ENCODE peak calls at places on chromosomes 3 and 15, in five cellular contexts. Y, V, X, G and Q are unnamed samples.

GRCh38 chr15:93830221-93830765 is 401.1 kb upstream of the MCTP2 start:
- DNase-seq in Y (no peak), V (no peak), X (no peak), G (no peak), Q (no peak)

GRCh38 chr3:119679874-119680273 is 2.7 kb upstream of the COX17 start:
- DNase-seq in Y (no peak), V (peak; percentile 11), X (no peak), G (no peak), Q (no peak)

GRCh38 chr3:128078875-128079274 is 26.6 kb downstream of the SEC61A1 start:
- DNase-seq in Y (no peak), V (no peak), X (no peak), G (no peak), Q (no peak)

GRCh38 chr3:131995936-131996335 is 38.9 kb downstream of the CPNE4 start:
- DNase-seq in Y (no peak), V (no peak), X (no peak), G (no peak), Q (no peak)

GRCh38 chr3:10290476-10291138 is 2.1 kb downstream of the GHRL start:
- DNase-seq in Y (no peak), V (no peak), X (no peak), G (no peak), Q (no peak)

GRCh38 chr3:72177075-72178050 is 392.4 kb upstream of the PROK2 start:
- DNase-seq in Y (no peak), V (peak; percentile 34), X (no peak), G (no peak), Q (no peak)

GRCh38 chr3:158465074-158465473 is 105.9 kb upstream of the MLF1 start:
- DNase-seq in Y (no peak), V (no peak), X (no peak), G (no peak), Q (no peak)

GRCh38 chr3:194075802-194076460 is 60.0 kb upstream of the HES1 start:
- DNase-seq in Y (no peak), V (no peak), X (peak; percentile 78), G (no peak), Q (no peak)

GRCh38 chr15:57969355-57969754 is 96.2 kb downstream of the ALDH1A2 start:
- DNase-seq in Y (peak; percentile 12), V (no peak), X (peak; percentile 27), G (no peak), Q (no peak)

GRCh38 chr3:89372456-89372855 is 265.0 kb downstream of the EPHA3 start:
- DNase-seq in Y (no peak), V (no peak), X (no peak), G (no peak), Q (no peak)

GRCh38 chr3:134186391-134186790 is 64.3 kb downstream of the RYK start:
- DNase-seq in Y (no peak), V (no peak), X (no peak), G (no peak), Q (no peak)

GRCh38 chr15:57516327-57517026 is 75.2 kb upstream of the MYZAP start:
- DNase-seq in Y (no peak), V (no peak), X (no peak), G (no peak), Q (no peak)

GRCh38 chr3:188720215-188720614 is 451.6 kb upstream of the TPRG1 start:
- DNase-seq in Y (no peak), V (no peak), X (no peak), G (no peak), Q (no peak)

GRCh38 chr3:153210116-153210515 is 48.1 kb downstream of the RAP2B start:
- DNase-seq in Y (peak; percentile 57), V (peak; percentile 45), X (no peak), G (peak; percentile 3), Q (no peak)

GRCh38 chr3:123405021-123405420 is 43.9 kb downstream of the ADCY5 start:
- DNase-seq in Y (no peak), V (no peak), X (no peak), G (no peak), Q (no peak)

GRCh38 chr3:149247929-149248691 is 26.5 kb upstream of the CP start:
- DNase-seq in Y (peak; percentile 49), V (no peak), X (no peak), G (no peak), Q (no peak)

GRCh38 chr15:32663671-32664070 is 22.2 kb downstream of the SCG5 start:
- DNase-seq in Y (no peak), V (no peak), X (no peak), G (no peak), Q (no peak)

GRCh38 chr15:34855893-34856292 is 60.5 kb upstream of the ACTC1 start:
- DNase-seq in Y (no peak), V (no peak), X (no peak), G (no peak), Q (no peak)

GRCh38 chr3:8841472-8841871 is 72.1 kb upstream of the OXTR start:
- DNase-seq in Y (no peak), V (no peak), X (no peak), G (no peak), Q (no peak)

GRCh38 chr3:113753376-113753985 is 6.6 kb downstream of the ATP6V1A start:
- DNase-seq in Y (peak; percentile 77), V (no peak), X (no peak), G (no peak), Q (no peak)

GRCh38 chr3:157056035-157056434 is 103.9 kb downstream of the CCNL1 start:
- DNase-seq in Y (no peak), V (no peak), X (no peak), G (no peak), Q (no peak)

GRCh38 chr3:117692416-117692995 is 982.9 kb downstream of the TUSC7 start:
- DNase-seq in Y (peak; percentile 21), V (no peak), X (no peak), G (no peak), Q (no peak)

GRCh38 chr3:127848131-127849129 is 26.1 kb upstream of the MGLL start:
- DNase-seq in Y (peak; percentile 17), V (no peak), X (no peak), G (no peak), Q (no peak)

GRCh38 chr3:32175607-32176197 is 62.8 kb upstream of the CMTM8 start:
- DNase-seq in Y (peak; percentile 95), V (peak; percentile 59), X (peak; percentile 75), G (peak; percentile 74), Q (peak; percentile 25)

GRCh38 chr3:142209655-142210054 is 15.7 kb downstream of the GK5 start:
- DNase-seq in Y (no peak), V (no peak), X (no peak), G (no peak), Q (no peak)

GRCh38 chr3:143119009-143119914 is at the start of gene CHST2:
- DNase-seq in Y (peak; percentile 88), V (peak; percentile 19), X (peak; percentile 64), G (no peak), Q (no peak)

GRCh38 chr3:194801378-194802124 is 115.9 kb downstream of the FAM43A start:
- DNase-seq in Y (no peak), V (no peak), X (no peak), G (no peak), Q (no peak)

DNA sequence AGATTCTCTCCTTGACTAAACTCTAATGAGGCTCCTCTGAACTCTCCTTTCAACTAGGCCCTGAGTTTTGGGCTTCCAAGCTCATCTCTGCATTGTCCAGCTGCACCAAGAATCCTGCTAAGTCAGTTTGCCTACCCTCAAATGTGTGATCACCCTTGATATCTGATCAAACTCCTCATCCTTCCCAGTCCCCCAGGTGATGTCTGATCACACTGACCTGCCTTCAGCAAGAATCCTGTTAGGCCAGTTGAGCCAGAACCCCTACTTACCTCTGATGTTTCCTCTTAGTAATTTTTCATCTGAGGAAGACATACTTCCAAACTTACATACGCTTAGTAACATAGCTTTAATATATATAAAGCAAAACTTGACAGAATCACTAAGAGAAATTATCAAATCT is 28.8 kb downstream of the SUMF1 start:
- DNase-seq in Y (no peak), V (no peak), X (no peak), G (no peak), Q (no peak)
- TF ChIP-seq REST in Y (no peak), V (no peak), X (no peak), G (no peak), Q (no peak)

DNA sequence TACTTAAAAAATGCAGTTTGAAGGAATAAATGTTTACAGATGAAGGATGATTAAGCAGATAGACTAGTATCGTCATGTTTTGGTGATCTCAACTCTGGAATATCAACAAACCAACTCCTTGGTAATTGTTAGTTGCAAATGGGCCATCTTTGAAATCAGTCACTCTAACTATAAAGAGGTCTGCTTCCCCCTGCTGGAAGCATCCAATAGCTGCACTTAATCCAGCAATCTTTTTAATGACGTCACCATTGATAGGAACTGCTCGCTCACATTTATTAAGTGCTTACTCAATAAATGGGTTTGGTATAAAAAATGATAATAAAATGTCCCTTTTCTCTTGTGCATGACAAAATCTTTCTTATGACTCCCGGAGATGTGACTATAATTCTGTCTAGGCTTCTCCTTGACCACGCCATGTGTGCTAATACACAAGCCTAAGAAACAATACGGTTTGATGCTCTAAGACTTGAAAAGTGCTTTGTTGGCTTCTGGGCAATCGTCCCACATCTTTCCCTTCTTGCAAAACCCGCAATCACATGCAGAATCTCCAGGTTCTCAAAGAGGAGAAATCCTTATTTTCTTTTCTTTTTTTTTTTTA is 227.6 kb upstream of the POU1F1 start:
- DNase-seq in Y (peak; percentile 83), V (peak; percentile 17), X (peak; percentile 86), G (peak; percentile 75), Q (peak; percentile 41)
- TF ChIP-seq REST in Y (no peak), V (no peak), X (no peak), G (no peak), Q (no peak)

GRCh38 chr15:74768099-74768770 is 13.6 kb upstream of the CSK start:
- DNase-seq in Y (peak; percentile 42), V (no peak), X (no peak), G (no peak), Q (no peak)
- TF ChIP-seq REST in Y (no peak), V (no peak), X (no peak), G (no peak), Q (no peak)

GRCh38 chr3:190172751-190173150 is 52.1 kb upstream of the P3H2 start:
- DNase-seq in Y (no peak), V (no peak), X (no peak), G (no peak), Q (no peak)

GRCh38 chr3:190175490-190175889 is 54.8 kb upstream of the P3H2 start:
- DNase-seq in Y (no peak), V (no peak), X (no peak), G (no peak), Q (no peak)

GRCh38 chr3:190173426-190173825 is 52.7 kb upstream of the P3H2 start:
- DNase-seq in Y (no peak), V (no peak), X (no peak), G (no peak), Q (no peak)

GRCh38 chr3:190178779-190179178 is 58.1 kb upstream of the P3H2 start:
- DNase-seq in Y (no peak), V (no peak), X (no peak), G (no peak), Q (no peak)

GRCh38 chr3:190174471-190174870 is 53.8 kb upstream of the P3H2 start:
- DNase-seq in Y (no peak), V (no peak), X (no peak), G (no peak), Q (no peak)
- TF ChIP-seq REST in Y (no peak), V (no peak), X (no peak), G (no peak), Q (no peak)